ENCODE peak calls at places on chromosomes 11 and 22, in ten cellular contexts. One of them, this sample, is unnamed. For H3K4me1, the result is how much of the 10 kb centered on the place peaks cover.

GRCh38 chr11:106389096-106389495 is 311.6 kb downstream of the AASDHPPT start:
- DNase-seq in fibroblast of lung: peak
- DNase-seq in lung: no peak
- DNase-seq in A549: no peak
- DNase-seq in psoas muscle: no peak
- DNase-seq in kidney: no peak
- DNase-seq in transverse colon: no peak
- DNase-seq in PC-3: peak
- DNase-seq in thyroid gland: no peak
- DNase-seq in endothelial cell of umbilical vein: no peak
- DNase-seq in this sample: no peak

GRCh38 chr11:9922806-9923205 is 258.9 kb downstream of the SWAP70 start:
- DNase-seq in psoas muscle: no peak
- DNase-seq in kidney: no peak
- DNase-seq in transverse colon: no peak
- DNase-seq in endothelial cell of umbilical vein: no peak
- DNase-seq in thyroid gland: peak
- DNase-seq in A549: no peak
- DNase-seq in fibroblast of lung: peak
- DNase-seq in lung: no peak
- DNase-seq in PC-3: no peak
- DNase-seq in this sample: no peak

GRCh38 chr11:44376423-44376822 is 66.5 kb upstream of the ALX4 start:
- DNase-seq in transverse colon: no peak
- DNase-seq in psoas muscle: no peak
- DNase-seq in fibroblast of lung: no peak
- DNase-seq in thyroid gland: no peak
- DNase-seq in kidney: no peak
- DNase-seq in PC-3: no peak
- DNase-seq in endothelial cell of umbilical vein: no peak
- DNase-seq in lung: no peak
- DNase-seq in A549: no peak
- DNase-seq in this sample: no peak

GRCh38 chr11:74142624-74143023 is 28.2 kb downstream of the C2CD3 start:
- DNase-seq in kidney: no peak
- DNase-seq in psoas muscle: no peak
- DNase-seq in thyroid gland: no peak
- DNase-seq in transverse colon: no peak
- DNase-seq in lung: no peak
- DNase-seq in PC-3: peak
- DNase-seq in fibroblast of lung: peak
- DNase-seq in endothelial cell of umbilical vein: no peak
- DNase-seq in A549: no peak
- DNase-seq in this sample: no peak

GRCh38 chr22:29702025-29702930 is 17.5 kb upstream of the CABP7 start:
- DNase-seq in thyroid gland: no peak
- DNase-seq in psoas muscle: no peak
- DNase-seq in lung: no peak
- DNase-seq in kidney: no peak
- DNase-seq in transverse colon: peak
- DNase-seq in PC-3: peak
- DNase-seq in endothelial cell of umbilical vein: no peak
- DNase-seq in A549: peak
- DNase-seq in fibroblast of lung: no peak
- DNase-seq in this sample: no peak

GRCh38 chr11:13035711-13036110 is 26.6 kb downstream of the RASSF10 start:
- DNase-seq in transverse colon: no peak
- DNase-seq in PC-3: no peak
- DNase-seq in kidney: no peak
- DNase-seq in A549: no peak
- DNase-seq in psoas muscle: no peak
- DNase-seq in fibroblast of lung: no peak
- DNase-seq in thyroid gland: no peak
- DNase-seq in lung: no peak
- DNase-seq in endothelial cell of umbilical vein: no peak
- DNase-seq in this sample: no peak

GRCh38 chr11:82682003-82682751 is 51.5 kb downstream of the FAM181B start:
- DNase-seq in A549: peak
- DNase-seq in transverse colon: peak
- DNase-seq in psoas muscle: no peak
- DNase-seq in endothelial cell of umbilical vein: peak
- DNase-seq in kidney: no peak
- DNase-seq in thyroid gland: peak
- DNase-seq in PC-3: peak
- DNase-seq in fibroblast of lung: peak
- DNase-seq in lung: no peak
- DNase-seq in this sample: no peak

GRCh38 chr11:11871991-11872401 is 30.2 kb downstream of the USP47 start:
- DNase-seq in fibroblast of lung: no peak
- DNase-seq in lung: no peak
- DNase-seq in kidney: no peak
- DNase-seq in PC-3: no peak
- DNase-seq in A549: no peak
- DNase-seq in transverse colon: no peak
- DNase-seq in psoas muscle: no peak
- DNase-seq in thyroid gland: no peak
- DNase-seq in endothelial cell of umbilical vein: no peak
- DNase-seq in this sample: no peak

GRCh38 chr11:77518471-77518870 is 44.6 kb upstream of the PAK1 start:
- DNase-seq in A549: no peak
- DNase-seq in transverse colon: no peak
- DNase-seq in thyroid gland: no peak
- DNase-seq in lung: no peak
- DNase-seq in PC-3: no peak
- DNase-seq in psoas muscle: no peak
- DNase-seq in endothelial cell of umbilical vein: no peak
- DNase-seq in kidney: no peak
- DNase-seq in fibroblast of lung: no peak
- DNase-seq in this sample: no peak

GRCh38 chr22:24433001-24433867 is 5.8 kb downstream of the ADORA2A start:
- DNase-seq in psoas muscle: peak
- DNase-seq in endothelial cell of umbilical vein: no peak
- DNase-seq in A549: no peak
- DNase-seq in PC-3: no peak
- DNase-seq in fibroblast of lung: no peak
- DNase-seq in thyroid gland: no peak
- DNase-seq in transverse colon: no peak
- DNase-seq in kidney: peak
- DNase-seq in lung: no peak
- DNase-seq in this sample: no peak

GRCh38 chr22:19974935-19975706 is 33.5 kb upstream of the TXNRD2 start:
- DNase-seq in psoas muscle: no peak
- DNase-seq in thyroid gland: no peak
- DNase-seq in lung: no peak
- DNase-seq in kidney: no peak
- DNase-seq in transverse colon: no peak
- DNase-seq in fibroblast of lung: no peak
- DNase-seq in A549: no peak
- DNase-seq in endothelial cell of umbilical vein: peak
- DNase-seq in PC-3: peak
- DNase-seq in this sample: no peak

GRCh38 chr11:3837793-3838192 is 3.0 kb downstream of the RHOG start:
- DNase-seq in fibroblast of lung: no peak
- DNase-seq in lung: peak
- DNase-seq in thyroid gland: no peak
- DNase-seq in kidney: no peak
- DNase-seq in psoas muscle: peak
- DNase-seq in A549: no peak
- DNase-seq in PC-3: no peak
- DNase-seq in endothelial cell of umbilical vein: no peak
- DNase-seq in transverse colon: peak
- DNase-seq in this sample: peak

GRCh38 chr11:66069715-66070603 is at the start of gene PACS1:
- DNase-seq in endothelial cell of umbilical vein: peak
- DNase-seq in PC-3: peak
- DNase-seq in lung: peak
- DNase-seq in psoas muscle: peak
- DNase-seq in transverse colon: peak
- DNase-seq in fibroblast of lung: peak
- DNase-seq in kidney: peak
- DNase-seq in thyroid gland: peak
- DNase-seq in A549: peak
- DNase-seq in this sample: peak

GRCh38 chr22:17120281-17120680 is 879 bp downstream of the TMEM121B start:
- DNase-seq in A549: no peak
- DNase-seq in thyroid gland: peak
- DNase-seq in psoas muscle: peak
- DNase-seq in kidney: peak
- DNase-seq in PC-3: no peak
- DNase-seq in fibroblast of lung: peak
- DNase-seq in lung: no peak
- DNase-seq in transverse colon: peak
- DNase-seq in endothelial cell of umbilical vein: peak
- DNase-seq in this sample: peak

GRCh38 chr22:46060292-46061123 is 83.5 kb upstream of the WNT7B start:
- DNase-seq in PC-3: peak
- DNase-seq in fibroblast of lung: peak
- DNase-seq in endothelial cell of umbilical vein: no peak
- DNase-seq in lung: no peak
- DNase-seq in thyroid gland: no peak
- DNase-seq in transverse colon: no peak
- DNase-seq in psoas muscle: no peak
- DNase-seq in kidney: no peak
- DNase-seq in A549: no peak
- DNase-seq in this sample: no peak

DNA sequence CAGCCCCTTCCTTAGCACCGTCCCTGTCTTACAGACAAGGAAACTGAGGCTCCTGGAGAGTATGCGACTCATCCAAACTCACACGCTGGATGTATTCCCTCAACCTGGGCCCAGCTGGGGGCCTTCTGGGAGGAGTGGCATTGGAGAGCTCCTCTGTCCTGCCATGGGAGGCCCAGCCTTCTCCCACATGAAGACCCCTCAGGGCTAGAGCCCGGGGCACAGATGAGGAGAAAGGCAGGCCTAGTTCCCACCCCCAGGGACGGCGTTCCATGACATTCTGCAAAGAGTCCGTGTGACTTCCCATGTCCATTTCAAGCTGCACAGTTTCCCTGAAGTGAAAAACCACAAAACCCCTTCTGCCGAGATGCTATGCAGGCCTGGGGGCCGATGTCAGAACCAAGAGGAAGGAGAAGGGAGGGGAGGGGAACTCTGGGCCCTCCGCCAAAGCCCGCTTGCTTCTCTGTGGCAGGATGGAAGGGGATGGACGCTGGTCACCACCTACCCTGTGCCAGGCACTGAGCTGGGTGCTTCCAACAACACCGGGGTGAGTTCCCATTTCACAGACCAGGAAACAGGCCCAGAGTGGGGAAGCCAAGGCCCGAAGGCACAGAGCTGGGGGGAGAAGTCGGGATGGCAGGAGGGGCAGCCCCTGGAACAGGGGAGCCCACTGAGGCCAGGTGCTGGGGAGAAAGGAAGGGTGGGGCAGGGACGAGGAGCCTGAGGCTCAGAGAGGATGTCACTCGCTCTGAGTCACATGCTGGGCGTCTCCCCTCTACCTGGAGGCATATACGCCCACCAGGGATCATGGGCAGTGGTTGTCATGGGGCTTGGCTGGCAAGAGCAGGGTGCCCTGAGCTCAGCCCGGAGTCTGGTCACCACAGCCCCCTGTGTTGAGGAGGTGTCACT is 15.7 kb downstream of the RAC2 start:
- DNase-seq in kidney: peak
- DNase-seq in thyroid gland: no peak
- DNase-seq in psoas muscle: peak
- DNase-seq in fibroblast of lung: peak
- DNase-seq in endothelial cell of umbilical vein: no peak
- DNase-seq in A549: no peak
- DNase-seq in PC-3: peak
- DNase-seq in transverse colon: peak
- DNase-seq in lung: no peak
- DNase-seq in this sample: peak
- H3K4me3 ChIP-seq in kidney: no peak
- H3K4me3 ChIP-seq in thyroid gland: no peak
- H3K4me3 ChIP-seq in psoas muscle: no peak
- H3K4me3 ChIP-seq in fibroblast of lung: no peak
- H3K4me3 ChIP-seq in endothelial cell of umbilical vein: no peak
- H3K4me3 ChIP-seq in A549: no peak
- H3K4me3 ChIP-seq in PC-3: no peak
- H3K4me3 ChIP-seq in transverse colon: no peak
- H3K4me3 ChIP-seq in lung: no peak
- H3K4me3 ChIP-seq in this sample: no peak

GRCh38 chr11:96207459-96208449 is 135.2 kb downstream of the MAML2 start:
- DNase-seq in endothelial cell of umbilical vein: peak
- DNase-seq in fibroblast of lung: no peak
- DNase-seq in lung: no peak
- DNase-seq in thyroid gland: no peak
- DNase-seq in kidney: no peak
- DNase-seq in PC-3: peak
- DNase-seq in psoas muscle: no peak
- DNase-seq in A549: no peak
- DNase-seq in transverse colon: peak
- DNase-seq in this sample: no peak
- H3K4me1 ChIP-seq in endothelial cell of umbilical vein: under half
- H3K4me1 ChIP-seq in fibroblast of lung: under half
- H3K4me1 ChIP-seq in lung: under half
- H3K4me1 ChIP-seq in thyroid gland: under half
- H3K4me1 ChIP-seq in kidney: under half
- H3K4me1 ChIP-seq in PC-3: under half
- H3K4me1 ChIP-seq in psoas muscle: under half
- H3K4me1 ChIP-seq in A549: under half
- H3K4me1 ChIP-seq in transverse colon: under half
- H3K4me1 ChIP-seq in this sample: under half

DNA sequence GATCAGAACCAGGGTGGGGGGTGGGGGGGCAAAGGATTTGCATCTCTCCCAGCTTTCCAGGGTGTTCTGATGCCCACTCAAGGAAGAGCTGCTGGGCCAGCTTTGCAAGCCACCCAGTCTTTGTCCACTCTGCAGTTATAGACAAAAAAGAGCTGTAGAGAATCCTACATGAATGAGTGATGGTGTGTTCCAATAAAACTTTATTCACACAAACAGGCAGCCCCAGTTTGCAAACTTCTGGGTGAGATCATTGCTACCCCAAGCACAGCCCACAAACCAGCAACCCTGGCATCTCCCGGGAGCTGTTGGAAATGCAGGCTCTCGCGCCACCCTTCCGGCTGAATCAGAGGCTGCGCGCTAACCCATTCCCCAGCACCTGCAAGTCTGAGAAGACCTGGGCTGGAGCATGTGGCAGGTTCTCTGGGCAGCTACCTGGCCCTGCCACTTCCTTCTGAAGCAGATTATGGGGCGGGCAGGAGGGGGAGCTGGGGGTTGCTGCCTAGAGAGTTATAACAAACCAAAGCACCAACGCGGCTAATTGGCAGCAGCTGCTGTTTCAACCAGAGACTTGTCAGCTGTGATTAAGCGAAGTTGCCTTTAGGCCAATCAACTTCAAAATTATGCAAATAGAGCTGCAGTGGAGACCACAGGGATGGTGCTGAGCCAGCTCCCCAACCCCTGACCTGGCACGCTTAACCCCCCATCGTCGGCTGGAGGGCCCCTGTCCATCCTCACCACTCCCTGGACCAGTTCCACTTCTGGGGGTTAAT is 3.8 kb upstream of the SHISAL1 start:
- DNase-seq in psoas muscle: no peak
- DNase-seq in kidney: peak
- DNase-seq in A549: no peak
- DNase-seq in transverse colon: no peak
- DNase-seq in PC-3: no peak
- DNase-seq in lung: no peak
- DNase-seq in thyroid gland: no peak
- DNase-seq in endothelial cell of umbilical vein: no peak
- DNase-seq in fibroblast of lung: peak
- DNase-seq in this sample: no peak
- H3K4me3 ChIP-seq in psoas muscle: no peak
- H3K4me3 ChIP-seq in kidney: no peak
- H3K4me3 ChIP-seq in A549: no peak
- H3K4me3 ChIP-seq in transverse colon: no peak
- H3K4me3 ChIP-seq in PC-3: no peak
- H3K4me3 ChIP-seq in lung: no peak
- H3K4me3 ChIP-seq in thyroid gland: no peak
- H3K4me3 ChIP-seq in endothelial cell of umbilical vein: no peak
- H3K4me3 ChIP-seq in fibroblast of lung: no peak
- H3K4me3 ChIP-seq in this sample: no peak

GRCh38 chr22:32819120-32819519 is 17.6 kb downstream of the TIMP3 start:
- DNase-seq in psoas muscle: no peak
- DNase-seq in thyroid gland: no peak
- DNase-seq in A549: no peak
- DNase-seq in transverse colon: no peak
- DNase-seq in endothelial cell of umbilical vein: no peak
- DNase-seq in kidney: no peak
- DNase-seq in PC-3: no peak
- DNase-seq in lung: no peak
- DNase-seq in fibroblast of lung: no peak
- DNase-seq in this sample: no peak
- H3K4me1 ChIP-seq in psoas muscle: under half
- H3K4me1 ChIP-seq in thyroid gland: half or more
- H3K4me1 ChIP-seq in A549: under half
- H3K4me1 ChIP-seq in transverse colon: under half
- H3K4me1 ChIP-seq in endothelial cell of umbilical vein: under half
- H3K4me1 ChIP-seq in kidney: under half
- H3K4me1 ChIP-seq in PC-3: under half
- H3K4me1 ChIP-seq in lung: under half
- H3K4me1 ChIP-seq in fibroblast of lung: under half
- H3K4me1 ChIP-seq in this sample: under half

This sample was measured in aorta.